ENCODE peak calls at places on chromosomes 7 and 10, in five cellular contexts. S is adipocyte, F is ovary, G is NT2/D1, Y is heart left ventricle. Z is an unnamed sample. For H3K4me1, the result is how much of the 10 kb centered on the place peaks cover.

GRCh38 chr10:88728107-88728763 is 22.2 kb downstream of the LIPK start:
- DNase-seq in S (no peak), G (peak), F (peak), Y (peak), Z (peak)

GRCh38 chr7:90621892-90622182 is 25.7 kb downstream of the CDK14 start:
- DNase-seq in S (no peak), F (no peak), Y (no peak), G (peak), Z (no peak)

GRCh38 chr10:69372126-69372980 is 44.4 kb downstream of the TACR2 start:
- DNase-seq in Y (no peak), F (no peak), S (no peak), G (no peak), Z (no peak)

GRCh38 chr7:31919678-31920369 is 150.4 kb downstream of the PDE1C start:
- DNase-seq in Y (no peak), S (no peak), F (no peak), G (no peak), Z (no peak)

GRCh38 chr7:157224627-157225026 is 85.9 kb downstream of the UBE3C start:
- DNase-seq in S (peak), Y (no peak), G (no peak), F (no peak), Z (no peak)

GRCh38 chr7:108455833-108456677 is at the start of gene NRCAM:
- DNase-seq in Y (peak), G (peak), F (peak), S (peak), Z (peak)

GRCh38 chr10:33276282-33276923 is 58.1 kb downstream of the NRP1 start:
- DNase-seq in F (no peak), Y (no peak), G (no peak), S (no peak), Z (no peak)

GRCh38 chr10:100045592-100045991 is 35.8 kb upstream of the DNMBP start:
- DNase-seq in S (no peak), Y (no peak), F (no peak), G (no peak), Z (no peak)

GRCh38 chr7:55053651-55054226 is 34.9 kb downstream of the EGFR start:
- DNase-seq in S (peak), Y (no peak), F (no peak), G (no peak), Z (no peak)

GRCh38 chr10:31697271-31698168 is 231.1 kb downstream of the ARHGAP12 start:
- DNase-seq in G (no peak), F (peak), S (peak), Y (peak), Z (peak)

GRCh38 chr10:87585565-87586514 is 73.8 kb upstream of the PAPSS2 start:
- DNase-seq in G (no peak), F (no peak), Y (no peak), S (no peak), Z (no peak)

GRCh38 chr7:36895112-36895511 is 170.8 kb upstream of the AOAH start:
- DNase-seq in S (no peak), F (no peak), G (no peak), Y (no peak), Z (no peak)

GRCh38 chr7:66602159-66602558 is 26.5 kb upstream of the KCTD7 start:
- DNase-seq in Y (no peak), G (no peak), F (no peak), S (no peak), Z (no peak)

GRCh38 chr7:71925663-71926062 is 486.5 kb downstream of the CALN1 start:
- DNase-seq in F (no peak), S (no peak), G (peak), Y (no peak), Z (no peak)

GRCh38 chr7:38704751-38705150 is 73.6 kb upstream of the AMPH start:
- DNase-seq in F (no peak), S (peak), G (no peak), Y (no peak), Z (no peak)

GRCh38 chr10:110985497-110986270 is 66.3 kb downstream of the SHOC2 start:
- DNase-seq in S (peak), Y (no peak), F (no peak), G (no peak), Z (no peak)

GRCh38 chr7:33152087-33152486 is 22.7 kb downstream of the BBS9 start:
- DNase-seq in G (no peak), Y (no peak), F (no peak), S (no peak), Z (no peak)

GRCh38 chr7:107312418-107312817 is 143.6 kb downstream of the HBP1 start:
- DNase-seq in G (no peak), Y (no peak), F (no peak), S (no peak), Z (no peak)

GRCh38 chr10:33258951-33259350 is 75.5 kb downstream of the NRP1 start:
- DNase-seq in G (peak), Y (no peak), S (peak), F (no peak), Z (no peak)

GRCh38 chr7:96770758-96771157 is 61.1 kb upstream of the SEM1 start:
- DNase-seq in Y (no peak), G (no peak), S (no peak), F (no peak), Z (no peak)

GRCh38 chr7:142528608-142529408 is 220.5 kb upstream of the PRSS1 start:
- DNase-seq in Y (no peak), F (no peak), S (no peak), G (no peak), Z (no peak)

GRCh38 chr10:72379776-72380175 is 25.1 kb upstream of the DNAJB12 start:
- DNase-seq in S (no peak), Y (no peak), F (no peak), G (no peak), Z (no peak)

GRCh38 chr7:158676171-158676840 is 28.3 kb downstream of the NCAPG2 start:
- DNase-seq in G (no peak), Y (no peak), F (no peak), S (peak), Z (no peak)

GRCh38 chr10:86400705-86401587 is 34.4 kb upstream of the GRID1 start:
- DNase-seq in Y (peak), S (peak), G (no peak), F (peak), Z (peak)

GRCh38 chr10:49827297-49827696 is 65.2 kb upstream of the OGDHL start:
- DNase-seq in Y (no peak), G (no peak), S (no peak), F (no peak), Z (no peak)

GRCh38 chr7:5532520-5533335 is 109.1 kb upstream of the TNRC18 start:
- DNase-seq in G (no peak), S (no peak), Y (peak), F (peak), Z (peak)

GRCh38 chr10:63375458-63375857 is 90.3 kb downstream of the JMJD1C start:
- DNase-seq in F (no peak), S (peak), G (no peak), Y (no peak), Z (no peak)

GRCh38 chr10:12534824-12535223 is 185.5 kb downstream of the CAMK1D start:
- DNase-seq in S (no peak), Y (no peak), F (no peak), G (no peak), Z (no peak)

GRCh38 chr7:113912881-113913280 is 5.9 kb downstream of the PPP1R3A start:
- DNase-seq in Y (no peak), S (no peak), F (no peak), G (no peak), Z (no peak)

GRCh38 chr7:113904521-113904920 is 14.3 kb downstream of the PPP1R3A start:
- DNase-seq in S (no peak), Y (no peak), F (no peak), G (no peak), Z (no peak)

GRCh38 chr7:113907617-113908016 is 11.2 kb downstream of the PPP1R3A start:
- DNase-seq in F (no peak), G (no peak), Y (no peak), S (no peak), Z (no peak)
- H3K4me3 ChIP-seq in F (no peak), G (no peak), Y (no peak), S (no peak), Z (no peak)

DNA sequence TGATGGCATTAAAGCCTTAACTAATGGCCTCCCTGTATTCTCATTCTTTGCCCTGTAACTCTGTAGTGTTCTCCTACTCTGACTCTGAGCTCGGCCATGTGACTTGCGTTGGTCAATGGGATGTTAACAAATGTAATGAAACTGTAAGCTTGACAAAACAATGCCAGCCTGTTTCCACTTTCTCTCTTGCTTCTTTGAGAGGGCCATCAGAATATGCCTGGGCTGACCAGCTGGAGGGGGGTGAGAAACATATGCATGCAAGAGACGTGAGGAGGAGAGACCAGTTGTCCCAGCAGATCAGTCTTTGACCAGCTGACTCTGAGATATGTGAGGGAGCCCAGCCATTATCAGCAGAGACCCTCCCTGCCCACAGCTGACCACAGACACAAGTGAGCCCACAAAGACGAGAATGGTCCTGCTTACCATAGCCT is 100.6 kb downstream of the ICA1 start:
- DNase-seq in Y (no peak), S (no peak), G (no peak), F (no peak), Z (no peak)
- H3K4me1 ChIP-seq in Y (under half), S (under half), G (under half), F (under half), Z (under half)

DNA sequence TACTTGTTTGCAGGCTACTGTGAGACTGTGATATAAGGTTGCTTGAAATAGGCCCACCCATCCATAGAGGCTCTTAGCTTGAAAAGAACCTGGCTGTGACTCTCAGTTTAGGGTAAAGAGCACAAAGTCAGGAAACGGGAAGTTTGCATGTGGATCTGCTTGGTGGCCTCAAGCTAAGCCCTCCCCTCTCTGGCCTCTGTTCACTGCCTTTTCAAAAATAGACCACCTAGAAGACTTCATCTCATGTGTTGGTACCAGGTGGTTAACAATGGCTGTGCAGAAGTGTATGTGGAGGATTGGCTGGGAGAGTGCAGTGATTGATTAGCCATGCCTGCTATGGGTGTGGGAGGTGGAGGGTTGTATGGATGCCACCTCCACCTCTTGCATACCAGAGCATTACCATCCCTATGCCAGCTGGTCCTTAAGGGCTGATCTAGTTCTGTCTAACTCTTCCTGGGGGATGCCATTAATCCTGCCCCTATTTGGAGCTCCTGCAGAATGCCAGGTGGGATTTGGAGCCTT is 122.0 kb downstream of the ZMIZ1 start:
- DNase-seq in G (no peak), Y (no peak), F (no peak), S (no peak), Z (no peak)
- H3K4me3 ChIP-seq in G (no peak), Y (no peak), F (no peak), S (no peak), Z (no peak)

GRCh38 chr10:26486985-26487850 is 49.1 kb downstream of the APBB1IP start:
- DNase-seq in Y (no peak), F (no peak), G (no peak), S (peak), Z (no peak)
- H3K4me1 ChIP-seq in Y (under half), F (under half), G (under half), S (half or more), Z (half or more)

DNA sequence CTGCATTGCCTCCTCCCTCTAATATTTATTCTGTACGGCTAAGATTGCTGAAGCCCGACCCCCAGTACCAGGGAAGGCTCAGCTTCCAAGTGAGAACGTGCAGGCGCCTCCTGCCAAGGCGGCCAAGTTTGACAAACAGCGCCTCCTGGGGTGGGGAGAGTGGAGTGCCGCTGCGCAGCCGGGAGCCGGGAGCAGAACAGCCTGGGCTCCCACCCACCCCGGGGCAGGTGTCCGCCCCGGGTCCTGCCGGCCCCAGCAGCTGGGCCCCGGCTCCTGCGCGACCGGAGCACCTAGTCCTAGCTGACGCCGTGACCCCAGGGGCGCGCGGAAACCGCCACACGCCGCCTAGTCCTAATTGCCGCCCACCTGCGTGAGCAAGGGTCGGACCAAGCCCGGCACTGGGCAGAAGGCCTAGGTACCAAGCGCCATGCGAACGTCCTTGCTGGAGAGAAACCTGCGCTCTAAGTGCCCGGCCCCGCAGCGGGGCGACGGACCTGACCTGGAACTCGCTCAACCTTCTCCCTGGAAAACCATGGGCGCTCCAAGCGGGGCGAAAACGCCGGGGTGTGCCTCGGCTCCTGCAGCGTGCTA is 5.0 kb upstream of the EBF3 start:
- DNase-seq in S (peak), G (no peak), F (no peak), Y (peak), Z (peak)
- H3K4me3 ChIP-seq in S (peak), G (no peak), F (no peak), Y (peak), Z (no peak)

GRCh38 chr7:50769160-50769484 is 13.6 kb downstream of the GRB10 start:
- DNase-seq in S (no peak), G (peak), F (no peak), Y (no peak), Z (no peak)

GRCh38 chr7:50762337-50762736 is 20.4 kb downstream of the GRB10 start:
- DNase-seq in Y (no peak), F (no peak), S (no peak), G (no peak), Z (no peak)

GRCh38 chr7:50766808-50767207 is 15.9 kb downstream of the GRB10 start:
- DNase-seq in Y (no peak), G (no peak), F (no peak), S (no peak), Z (no peak)

GRCh38 chr7:50768470-50769159 is 14.1 kb downstream of the GRB10 start:
- DNase-seq in Y (no peak), G (no peak), F (no peak), S (no peak), Z (no peak)

GRCh38 chr7:50766106-50766505 is 16.6 kb downstream of the GRB10 start:
- DNase-seq in G (no peak), F (no peak), Y (no peak), S (no peak), Z (no peak)
- H3K4me1 ChIP-seq in G (under half), F (under half), Y (half or more), S (under half), Z (under half)

DNA sequence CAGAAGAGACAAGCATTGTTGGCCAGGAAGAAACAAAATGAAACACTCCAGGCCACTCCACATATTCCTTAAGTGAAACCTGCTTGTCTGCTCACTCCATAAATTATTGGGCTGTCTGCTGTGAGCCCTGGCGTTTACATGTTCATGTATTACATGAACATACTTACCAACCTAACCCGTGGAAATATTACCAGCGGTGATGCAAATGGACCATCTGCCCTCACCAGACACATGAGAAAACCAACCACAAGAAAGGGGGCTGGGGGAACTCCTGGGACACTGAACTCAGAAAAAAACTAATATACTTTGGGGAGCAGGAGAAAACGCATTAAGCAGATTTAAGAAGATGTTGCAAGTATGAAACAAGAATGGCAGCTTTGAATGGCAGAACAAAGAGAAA is 731.2 kb upstream of the IGFBP3 start:
- DNase-seq in Y (no peak), S (no peak), G (no peak), F (no peak), Z (no peak)
- H3K4me3 ChIP-seq in Y (no peak), S (no peak), G (no peak), F (no peak), Z (no peak)

GRCh38 chr7:69749994-69750393 is 151.7 kb downstream of the AUTS2 start:
- DNase-seq in Y (no peak), S (no peak), F (no peak), G (no peak), Z (no peak)

GRCh38 chr7:69749358-69749757 is 151.1 kb downstream of the AUTS2 start:
- DNase-seq in F (no peak), Y (no peak), G (no peak), S (no peak), Z (no peak)

GRCh38 chr7:69747144-69747543 is 148.9 kb downstream of the AUTS2 start:
- DNase-seq in G (no peak), F (no peak), S (no peak), Y (no peak), Z (no peak)

GRCh38 chr7:69746383-69746782 is 148.1 kb downstream of the AUTS2 start:
- DNase-seq in G (no peak), S (no peak), F (no peak), Y (no peak), Z (no peak)

GRCh38 chr7:69748530-69748929 is 150.3 kb downstream of the AUTS2 start:
- DNase-seq in G (no peak), F (no peak), S (peak), Y (no peak), Z (no peak)
- H3K4me1 ChIP-seq in G (under half), F (under half), S (under half), Y (under half), Z (under half)

DNA sequence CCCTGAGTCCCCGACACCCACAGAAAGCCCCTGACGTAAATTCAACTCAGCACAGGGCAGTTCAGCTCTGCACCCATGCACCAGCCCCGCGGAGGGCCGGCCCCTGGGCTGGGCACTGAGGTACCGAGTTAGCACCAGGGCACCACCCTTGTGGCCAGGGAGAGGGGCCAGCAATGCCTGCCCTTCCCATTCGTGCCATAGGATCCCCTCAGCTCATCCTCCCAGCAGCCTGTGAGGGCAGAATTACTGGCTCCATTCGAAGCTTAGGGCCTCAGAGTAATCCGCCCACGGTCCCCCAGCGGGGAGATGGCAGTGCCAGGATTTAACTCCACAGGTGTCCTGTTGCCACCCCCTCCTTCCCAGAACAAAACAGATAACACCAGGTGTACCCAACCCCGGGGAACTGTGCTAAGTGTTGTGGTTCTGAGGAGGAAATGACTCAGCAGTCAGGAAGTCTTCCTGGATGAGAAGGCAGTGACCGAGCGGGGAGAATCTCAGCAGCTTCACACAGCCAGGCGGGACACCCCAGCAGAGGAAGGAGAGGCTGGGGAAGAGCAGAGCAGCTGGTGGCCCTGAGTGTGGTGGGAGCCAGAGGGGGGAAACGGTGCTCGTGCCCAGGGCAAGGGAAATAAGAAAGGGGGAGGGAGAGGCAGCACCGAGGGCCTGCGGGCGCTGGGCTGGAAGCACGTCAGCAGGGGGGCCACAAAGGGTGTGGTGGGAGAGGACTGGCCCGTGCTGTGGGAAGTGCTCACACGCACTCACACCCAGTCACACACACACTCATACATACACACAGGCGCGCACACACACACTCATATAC is 59.6 kb upstream of the CHST15 start:
- DNase-seq in Y (peak), G (peak), S (peak), F (peak), Z (peak)
- H3K4me3 ChIP-seq in Y (no peak), G (no peak), S (peak), F (no peak), Z (peak)

Z was measured in lower lobe of right lung.